ENCODE peak calls at places on chromosomes 11 and 22, in five cellular contexts. One of them, this sample, is unnamed.

GRCh38 chr11:327581-327923 is 6.9 kb upstream of the IFITM3 start:
- DNase-seq in left ventricle myocardium inferior: no peak
- DNase-seq in lower lobe of right lung: no peak
- DNase-seq in HAP-1: no peak
- DNase-seq in CD8-positive, alpha-beta memory T cell: no peak
- DNase-seq in this sample: no peak

GRCh38 chr11:12117200-12117995 is 7.0 kb downstream of the MICAL2 start:
- DNase-seq in left ventricle myocardium inferior: no peak
- DNase-seq in lower lobe of right lung: no peak
- DNase-seq in HAP-1: no peak
- DNase-seq in CD8-positive, alpha-beta memory T cell: no peak
- DNase-seq in this sample: no peak

GRCh38 chr11:108511851-108512474 is 13.8 kb upstream of the POGLUT3 start:
- DNase-seq in left ventricle myocardium inferior: no peak
- DNase-seq in lower lobe of right lung: no peak
- DNase-seq in HAP-1: no peak
- DNase-seq in CD8-positive, alpha-beta memory T cell: no peak
- DNase-seq in this sample: no peak

GRCh38 chr11:29312817-29313216 is 704.0 kb downstream of the KCNA4 start:
- DNase-seq in left ventricle myocardium inferior: no peak
- DNase-seq in lower lobe of right lung: no peak
- DNase-seq in HAP-1: no peak
- DNase-seq in CD8-positive, alpha-beta memory T cell: no peak
- DNase-seq in this sample: no peak

GRCh38 chr11:86062719-86063118 is 6.2 kb downstream of the PICALM start:
- DNase-seq in left ventricle myocardium inferior: no peak
- DNase-seq in lower lobe of right lung: no peak
- DNase-seq in HAP-1: no peak
- DNase-seq in CD8-positive, alpha-beta memory T cell: no peak
- DNase-seq in this sample: no peak

GRCh38 chr11:10502770-10503169 is 38.2 kb downstream of the RNF141 start:
- DNase-seq in left ventricle myocardium inferior: no peak
- DNase-seq in lower lobe of right lung: no peak
- DNase-seq in HAP-1: no peak
- DNase-seq in CD8-positive, alpha-beta memory T cell: no peak
- DNase-seq in this sample: no peak

GRCh38 chr11:8283510-8284272 is 20.0 kb upstream of the LMO1 start:
- DNase-seq in left ventricle myocardium inferior: no peak
- DNase-seq in lower lobe of right lung: peak; percentile 36
- DNase-seq in HAP-1: peak; percentile 77
- DNase-seq in CD8-positive, alpha-beta memory T cell: no peak
- DNase-seq in this sample: no peak

GRCh38 chr22:37484115-37485005 is 1.8 kb downstream of the MFNG start:
- DNase-seq in left ventricle myocardium inferior: peak; percentile 80
- DNase-seq in lower lobe of right lung: peak; percentile 95
- DNase-seq in HAP-1: peak; percentile 65
- DNase-seq in CD8-positive, alpha-beta memory T cell: peak; percentile 83
- DNase-seq in this sample: peak; percentile 69

GRCh38 chr22:50476819-50477344 is 2.0 kb upstream of the SBF1 start:
- DNase-seq in left ventricle myocardium inferior: no peak
- DNase-seq in lower lobe of right lung: no peak
- DNase-seq in HAP-1: no peak
- DNase-seq in CD8-positive, alpha-beta memory T cell: no peak
- DNase-seq in this sample: no peak

GRCh38 chr22:50706481-50707125 is 31.4 kb upstream of the ACR start:
- DNase-seq in left ventricle myocardium inferior: peak; percentile 5
- DNase-seq in lower lobe of right lung: peak; percentile 28
- DNase-seq in HAP-1: no peak
- DNase-seq in CD8-positive, alpha-beta memory T cell: peak; percentile 21
- DNase-seq in this sample: peak; percentile 13

GRCh38 chr11:1228921-1229451 is 6.1 kb downstream of the MUC5B start:
- DNase-seq in left ventricle myocardium inferior: no peak
- DNase-seq in lower lobe of right lung: no peak
- DNase-seq in HAP-1: no peak
- DNase-seq in CD8-positive, alpha-beta memory T cell: peak; percentile 45
- DNase-seq in this sample: no peak

GRCh38 chr11:36056160-36056751 is 112.4 kb downstream of the LDLRAD3 start:
- DNase-seq in left ventricle myocardium inferior: no peak
- DNase-seq in lower lobe of right lung: no peak
- DNase-seq in HAP-1: peak; percentile 60
- DNase-seq in CD8-positive, alpha-beta memory T cell: no peak
- DNase-seq in this sample: no peak

GRCh38 chr11:103035656-103036434 is 56.1 kb downstream of the DCUN1D5 start:
- DNase-seq in left ventricle myocardium inferior: no peak
- DNase-seq in lower lobe of right lung: no peak
- DNase-seq in HAP-1: peak; percentile 55
- DNase-seq in CD8-positive, alpha-beta memory T cell: peak; percentile 55
- DNase-seq in this sample: no peak

GRCh38 chr11:116108161-116108560 is 603.9 kb upstream of the CADM1 start:
- DNase-seq in left ventricle myocardium inferior: no peak
- DNase-seq in lower lobe of right lung: no peak
- DNase-seq in HAP-1: no peak
- DNase-seq in CD8-positive, alpha-beta memory T cell: no peak
- DNase-seq in this sample: no peak

GRCh38 chr11:70225629-70226582 is 22.8 kb downstream of the FADD start:
- DNase-seq in left ventricle myocardium inferior: no peak
- DNase-seq in lower lobe of right lung: peak; percentile 11
- DNase-seq in HAP-1: no peak
- DNase-seq in CD8-positive, alpha-beta memory T cell: no peak
- DNase-seq in this sample: peak; percentile 49

GRCh38 chr11:103851166-103851651 is 185.2 kb upstream of the DDI1 start:
- DNase-seq in left ventricle myocardium inferior: no peak
- DNase-seq in lower lobe of right lung: no peak
- DNase-seq in HAP-1: no peak
- DNase-seq in CD8-positive, alpha-beta memory T cell: no peak
- DNase-seq in this sample: no peak

GRCh38 chr11:27088353-27088752 is 47.7 kb downstream of the BBOX1 start:
- DNase-seq in left ventricle myocardium inferior: no peak
- DNase-seq in lower lobe of right lung: no peak
- DNase-seq in HAP-1: no peak
- DNase-seq in CD8-positive, alpha-beta memory T cell: no peak
- DNase-seq in this sample: no peak

GRCh38 chr11:83011333-83012167 is 60.1 kb downstream of the RAB30 start:
- DNase-seq in left ventricle myocardium inferior: no peak
- DNase-seq in lower lobe of right lung: no peak
- DNase-seq in HAP-1: no peak
- DNase-seq in CD8-positive, alpha-beta memory T cell: no peak
- DNase-seq in this sample: no peak

GRCh38 chr22:44139773-44140172 is 41.0 kb upstream of the PARVG start:
- DNase-seq in left ventricle myocardium inferior: no peak
- DNase-seq in lower lobe of right lung: no peak
- DNase-seq in HAP-1: no peak
- DNase-seq in CD8-positive, alpha-beta memory T cell: no peak
- DNase-seq in this sample: peak; percentile 1

GRCh38 chr22:38338772-38339379 is 21.6 kb upstream of the CSNK1E start:
- DNase-seq in left ventricle myocardium inferior: no peak
- DNase-seq in lower lobe of right lung: peak; percentile 14
- DNase-seq in HAP-1: peak; percentile 12
- DNase-seq in CD8-positive, alpha-beta memory T cell: peak; percentile 20
- DNase-seq in this sample: peak; percentile 3

GRCh38 chr11:65650547-65651338 is 12.0 kb downstream of the RELA start:
- DNase-seq in left ventricle myocardium inferior: peak; percentile 13
- DNase-seq in lower lobe of right lung: no peak
- DNase-seq in HAP-1: no peak
- DNase-seq in CD8-positive, alpha-beta memory T cell: no peak
- DNase-seq in this sample: peak; percentile 61

GRCh38 chr11:129973068-129973467 is 29.6 kb downstream of the PRDM10 start:
- DNase-seq in left ventricle myocardium inferior: no peak
- DNase-seq in lower lobe of right lung: no peak
- DNase-seq in HAP-1: no peak
- DNase-seq in CD8-positive, alpha-beta memory T cell: no peak
- DNase-seq in this sample: no peak

GRCh38 chr11:74611369-74611861 is 19.0 kb downstream of the POLD3 start:
- DNase-seq in left ventricle myocardium inferior: no peak
- DNase-seq in lower lobe of right lung: no peak
- DNase-seq in HAP-1: no peak
- DNase-seq in CD8-positive, alpha-beta memory T cell: no peak
- DNase-seq in this sample: no peak

GRCh38 chr11:84857746-84858145 is 769.4 kb downstream of the DLG2 start:
- DNase-seq in left ventricle myocardium inferior: no peak
- DNase-seq in lower lobe of right lung: no peak
- DNase-seq in HAP-1: no peak
- DNase-seq in CD8-positive, alpha-beta memory T cell: no peak
- DNase-seq in this sample: no peak

GRCh38 chr11:1054143-1055108 is 17.9 kb upstream of the MUC6 start:
- DNase-seq in left ventricle myocardium inferior: no peak
- DNase-seq in lower lobe of right lung: peak; percentile 46
- DNase-seq in HAP-1: no peak
- DNase-seq in CD8-positive, alpha-beta memory T cell: peak; percentile 35
- DNase-seq in this sample: peak; percentile 8

GRCh38 chr11:67483901-67484665 is 1.3 kb downstream of the AIP start:
- DNase-seq in left ventricle myocardium inferior: no peak
- DNase-seq in lower lobe of right lung: no peak
- DNase-seq in HAP-1: no peak
- DNase-seq in CD8-positive, alpha-beta memory T cell: peak; percentile 69
- DNase-seq in this sample: no peak

GRCh38 chr11:31397239-31397834 is 27.7 kb downstream of the DNAJC24 start:
- DNase-seq in left ventricle myocardium inferior: no peak
- DNase-seq in lower lobe of right lung: no peak
- DNase-seq in HAP-1: no peak
- DNase-seq in CD8-positive, alpha-beta memory T cell: no peak
- DNase-seq in this sample: no peak

GRCh38 chr11:66715346-66716085 is 13.5 kb downstream of the SPTBN2 start:
- DNase-seq in left ventricle myocardium inferior: no peak
- DNase-seq in lower lobe of right lung: no peak
- DNase-seq in HAP-1: no peak
- DNase-seq in CD8-positive, alpha-beta memory T cell: peak; percentile 23
- DNase-seq in this sample: no peak

GRCh38 chr11:115682101-115682500 is 177.9 kb upstream of the CADM1 start:
- DNase-seq in left ventricle myocardium inferior: no peak
- DNase-seq in lower lobe of right lung: no peak
- DNase-seq in HAP-1: no peak
- DNase-seq in CD8-positive, alpha-beta memory T cell: no peak
- DNase-seq in this sample: no peak

GRCh38 chr11:120065876-120066275 is 72.0 kb downstream of the TRIM29 start:
- DNase-seq in left ventricle myocardium inferior: no peak
- DNase-seq in lower lobe of right lung: no peak
- DNase-seq in HAP-1: no peak
- DNase-seq in CD8-positive, alpha-beta memory T cell: peak; percentile 18
- DNase-seq in this sample: no peak

GRCh38 chr22:29773233-29773632 is 6.1 kb downstream of the UQCR10 start:
- DNase-seq in left ventricle myocardium inferior: no peak
- DNase-seq in lower lobe of right lung: no peak
- DNase-seq in HAP-1: no peak
- DNase-seq in CD8-positive, alpha-beta memory T cell: no peak
- DNase-seq in this sample: peak; percentile 58

GRCh38 chr11:130371004-130371590 is 56.4 kb upstream of the ZBTB44 start:
- DNase-seq in left ventricle myocardium inferior: no peak
- DNase-seq in lower lobe of right lung: no peak
- DNase-seq in HAP-1: no peak
- DNase-seq in CD8-positive, alpha-beta memory T cell: no peak
- DNase-seq in this sample: no peak

GRCh38 chr11:34004226-34004625 is 47.3 kb upstream of the CAPRIN1 start:
- DNase-seq in left ventricle myocardium inferior: no peak
- DNase-seq in lower lobe of right lung: no peak
- DNase-seq in HAP-1: no peak
- DNase-seq in CD8-positive, alpha-beta memory T cell: no peak
- DNase-seq in this sample: no peak

GRCh38 chr22:32175751-32176644 is 16.9 kb upstream of the C22orf42 start:
- DNase-seq in left ventricle myocardium inferior: no peak
- DNase-seq in lower lobe of right lung: no peak
- DNase-seq in HAP-1: no peak
- DNase-seq in CD8-positive, alpha-beta memory T cell: no peak
- DNase-seq in this sample: no peak

GRCh38 chr11:83641511-83641910 is 355.3 kb upstream of the CCDC90B start:
- DNase-seq in left ventricle myocardium inferior: peak; percentile 37
- DNase-seq in lower lobe of right lung: no peak
- DNase-seq in HAP-1: no peak
- DNase-seq in CD8-positive, alpha-beta memory T cell: no peak
- DNase-seq in this sample: no peak

GRCh38 chr11:47414685-47415070 is 6.3 kb downstream of the SLC39A13 start:
- DNase-seq in left ventricle myocardium inferior: no peak
- DNase-seq in lower lobe of right lung: no peak
- DNase-seq in HAP-1: no peak
- DNase-seq in CD8-positive, alpha-beta memory T cell: no peak
- DNase-seq in this sample: no peak

GRCh38 chr11:47415091-47415854 is 6.9 kb downstream of the SLC39A13 start:
- DNase-seq in left ventricle myocardium inferior: no peak
- DNase-seq in lower lobe of right lung: no peak
- DNase-seq in HAP-1: no peak
- DNase-seq in CD8-positive, alpha-beta memory T cell: no peak
- DNase-seq in this sample: no peak

GRCh38 chr11:47413908-47414684 is 5.7 kb downstream of the SLC39A13 start:
- DNase-seq in left ventricle myocardium inferior: no peak
- DNase-seq in lower lobe of right lung: no peak
- DNase-seq in HAP-1: no peak
- DNase-seq in CD8-positive, alpha-beta memory T cell: no peak
- DNase-seq in this sample: peak; percentile 74

GRCh38 chr11:47417712-47418111 is 8.5 kb downstream of the PSMC3 start:
- DNase-seq in left ventricle myocardium inferior: no peak
- DNase-seq in lower lobe of right lung: no peak
- DNase-seq in HAP-1: no peak
- DNase-seq in CD8-positive, alpha-beta memory T cell: no peak
- DNase-seq in this sample: no peak

GRCh38 chr11:47415949-47416472 is 7.6 kb downstream of the SLC39A13 start:
- DNase-seq in left ventricle myocardium inferior: peak; percentile 86
- DNase-seq in lower lobe of right lung: peak; percentile 92
- DNase-seq in HAP-1: peak; percentile 71
- DNase-seq in CD8-positive, alpha-beta memory T cell: no peak
- DNase-seq in this sample: peak; percentile 90
- H3K36me3 ChIP-seq in left ventricle myocardium inferior: peaks cover 79% of the 10 kb centered on the region
- H3K36me3 ChIP-seq in lower lobe of right lung: peaks cover 80% of the 10 kb centered on the region
- H3K36me3 ChIP-seq in HAP-1: peaks cover 83% of the 10 kb centered on the region
- H3K36me3 ChIP-seq in CD8-positive, alpha-beta memory T cell: peaks cover 32% of the 10 kb centered on the region
- H3K36me3 ChIP-seq in this sample: peaks cover 17% of the 10 kb centered on the region

DNA sequence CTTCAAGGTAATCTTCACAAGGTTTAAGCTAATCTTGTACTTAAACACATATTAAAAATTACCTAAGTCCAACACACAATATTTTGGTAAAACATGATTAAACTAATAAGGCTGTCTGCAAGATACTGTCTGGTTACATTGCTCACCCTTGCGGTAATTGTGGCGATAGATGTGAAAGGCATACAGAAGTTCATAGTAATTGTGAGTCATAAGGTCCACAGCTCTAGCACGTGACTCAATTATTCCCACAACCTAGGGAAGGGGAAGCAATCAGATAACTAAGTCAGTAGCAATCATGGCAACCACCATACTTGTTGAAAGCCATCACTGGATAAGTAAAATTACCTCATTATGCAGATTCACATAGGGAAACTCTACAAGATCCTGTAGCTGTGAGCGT is 30.5 kb upstream of the FNBP4 start:
- DNase-seq in left ventricle myocardium inferior: no peak
- DNase-seq in lower lobe of right lung: no peak
- DNase-seq in HAP-1: no peak
- DNase-seq in CD8-positive, alpha-beta memory T cell: no peak
- DNase-seq in this sample: no peak
- H3K36me3 ChIP-seq in left ventricle myocardium inferior: peaks cover 88% of the 10 kb centered on the region
- H3K36me3 ChIP-seq in lower lobe of right lung: peaks cover 100% of the 10 kb centered on the region
- H3K36me3 ChIP-seq in HAP-1: peaks cover 79% of the 10 kb centered on the region
- H3K36me3 ChIP-seq in CD8-positive, alpha-beta memory T cell: peaks cover 27% of the 10 kb centered on the region
- H3K36me3 ChIP-seq in this sample: peaks cover 89% of the 10 kb centered on the region

GRCh38 chr11:94424011-94424410 is 22.8 kb upstream of the GPR83 start:
- DNase-seq in left ventricle myocardium inferior: no peak
- DNase-seq in lower lobe of right lung: no peak
- DNase-seq in HAP-1: no peak
- DNase-seq in CD8-positive, alpha-beta memory T cell: no peak
- DNase-seq in this sample: no peak
- H3K36me3 ChIP-seq in left ventricle myocardium inferior: peaks cover 58% of the 10 kb centered on the region
- H3K36me3 ChIP-seq in lower lobe of right lung: peaks cover 73% of the 10 kb centered on the region
- H3K36me3 ChIP-seq in HAP-1: peaks cover 16% of the 10 kb centered on the region
- H3K36me3 ChIP-seq in CD8-positive, alpha-beta memory T cell: peaks cover 4% of the 10 kb centered on the region
- H3K36me3 ChIP-seq in this sample: peaks cover 31% of the 10 kb centered on the region

GRCh38 chr11:2947744-2948143 is 18.5 kb upstream of the PHLDA2 start:
- DNase-seq in left ventricle myocardium inferior: no peak
- DNase-seq in lower lobe of right lung: no peak
- DNase-seq in HAP-1: no peak
- DNase-seq in CD8-positive, alpha-beta memory T cell: no peak
- DNase-seq in this sample: no peak
- H3K36me3 ChIP-seq in left ventricle myocardium inferior: peaks cover 57% of the 10 kb centered on the region
- H3K36me3 ChIP-seq in lower lobe of right lung: peaks cover 80% of the 10 kb centered on the region
- H3K36me3 ChIP-seq in HAP-1: peaks cover 87% of the 10 kb centered on the region
- H3K36me3 ChIP-seq in CD8-positive, alpha-beta memory T cell: peaks cover 54% of the 10 kb centered on the region
- H3K36me3 ChIP-seq in this sample: peaks cover 70% of the 10 kb centered on the region